ENCODE peak calls at places on chromosome 4, in seven cellular contexts. One of them, this sample, is unnamed.

GRCh38 chr4:173528378-173529321 is 1.4 kb downstream of the HAND2 start:
- DNase-seq in SK-N-SH: peak; percentile 67
- DNase-seq in NCI-H2081: peak; percentile 20
- DNase-seq in NCI-H460: no peak
- DNase-seq in CD4-positive, alpha-beta T cell: no peak
- DNase-seq in GDM1: no peak
- DNase-seq in RWPE1: no peak
- DNase-seq in this sample: no peak

GRCh38 chr4:40576651-40577480 is 52.8 kb downstream of the RBM47 start:
- DNase-seq in SK-N-SH: no peak
- DNase-seq in NCI-H2081: peak; percentile 37
- DNase-seq in NCI-H460: peak; percentile 32
- DNase-seq in CD4-positive, alpha-beta T cell: no peak
- DNase-seq in GDM1: peak; percentile 65
- DNase-seq in RWPE1: peak; percentile 75
- DNase-seq in this sample: peak; percentile 52

GRCh38 chr4:54099287-54099958 is 540 bp upstream of the GSX2 start:
- DNase-seq in SK-N-SH: no peak
- DNase-seq in NCI-H2081: no peak
- DNase-seq in NCI-H460: no peak
- DNase-seq in CD4-positive, alpha-beta T cell: no peak
- DNase-seq in GDM1: no peak
- DNase-seq in RWPE1: no peak
- DNase-seq in this sample: no peak

GRCh38 chr4:43423276-43423675 is 530.8 kb downstream of the GRXCR1 start:
- DNase-seq in SK-N-SH: no peak
- DNase-seq in NCI-H2081: no peak
- DNase-seq in NCI-H460: no peak
- DNase-seq in CD4-positive, alpha-beta T cell: no peak
- DNase-seq in GDM1: no peak
- DNase-seq in RWPE1: no peak
- DNase-seq in this sample: no peak

GRCh38 chr4:13541176-13541604 is 3.1 kb downstream of the NKX3-2 start:
- DNase-seq in SK-N-SH: peak; percentile 31
- DNase-seq in NCI-H2081: no peak
- DNase-seq in NCI-H460: no peak
- DNase-seq in CD4-positive, alpha-beta T cell: no peak
- DNase-seq in GDM1: no peak
- DNase-seq in RWPE1: no peak
- DNase-seq in this sample: no peak

GRCh38 chr4:20422398-20422797 is 170.7 kb downstream of the SLIT2 start:
- DNase-seq in SK-N-SH: peak; percentile 46
- DNase-seq in NCI-H2081: peak; percentile 82
- DNase-seq in NCI-H460: peak; percentile 33
- DNase-seq in CD4-positive, alpha-beta T cell: peak; percentile 4
- DNase-seq in GDM1: no peak
- DNase-seq in RWPE1: peak; percentile 9
- DNase-seq in this sample: peak; percentile 29

GRCh38 chr4:26709246-26709645 is 125.4 kb downstream of the TBC1D19 start:
- DNase-seq in SK-N-SH: no peak
- DNase-seq in NCI-H2081: no peak
- DNase-seq in NCI-H460: no peak
- DNase-seq in CD4-positive, alpha-beta T cell: no peak
- DNase-seq in GDM1: no peak
- DNase-seq in RWPE1: no peak
- DNase-seq in this sample: no peak

GRCh38 chr4:185761352-185762235 is 50.4 kb downstream of the SORBS2 start:
- DNase-seq in SK-N-SH: no peak
- DNase-seq in NCI-H2081: no peak
- DNase-seq in NCI-H460: no peak
- DNase-seq in CD4-positive, alpha-beta T cell: no peak
- DNase-seq in GDM1: no peak
- DNase-seq in RWPE1: no peak
- DNase-seq in this sample: no peak

GRCh38 chr4:20474119-20474518 is 222.4 kb downstream of the SLIT2 start:
- DNase-seq in SK-N-SH: no peak
- DNase-seq in NCI-H2081: no peak
- DNase-seq in NCI-H460: no peak
- DNase-seq in CD4-positive, alpha-beta T cell: no peak
- DNase-seq in GDM1: no peak
- DNase-seq in RWPE1: no peak
- DNase-seq in this sample: no peak

GRCh38 chr4:173827707-173828106 is 297.7 kb upstream of the HAND2 start:
- DNase-seq in SK-N-SH: no peak
- DNase-seq in NCI-H2081: no peak
- DNase-seq in NCI-H460: no peak
- DNase-seq in CD4-positive, alpha-beta T cell: no peak
- DNase-seq in GDM1: no peak
- DNase-seq in RWPE1: no peak
- DNase-seq in this sample: no peak

GRCh38 chr4:26048378-26048882 is 134.4 kb downstream of the SMIM20 start:
- DNase-seq in SK-N-SH: peak; percentile 32
- DNase-seq in NCI-H2081: no peak
- DNase-seq in NCI-H460: no peak
- DNase-seq in CD4-positive, alpha-beta T cell: no peak
- DNase-seq in GDM1: no peak
- DNase-seq in RWPE1: peak; percentile 83
- DNase-seq in this sample: no peak

GRCh38 chr4:159484049-159484448 is 381.2 kb downstream of the RAPGEF2 start:
- DNase-seq in SK-N-SH: no peak
- DNase-seq in NCI-H2081: no peak
- DNase-seq in NCI-H460: no peak
- DNase-seq in CD4-positive, alpha-beta T cell: no peak
- DNase-seq in GDM1: no peak
- DNase-seq in RWPE1: no peak
- DNase-seq in this sample: no peak

This sample was measured in hippocampal formation.